ENCODE peak calls at places on chromosomes 12 and 14, in five cellular contexts. V is dorsolateral prefrontal cortex; I is endodermal cell; X is fibroblast of lung; Z is effector memory CD4-positive, alpha-beta T cell. Q is an unnamed sample.
A peak's percentile ranks its signal among the peaks of the same experiment; 100 is the strongest.

GRCh38 chr14:65377576-65377975 is 35.0 kb upstream of the FUT8 start:
- DNase-seq in X (peak; percentile 57), V (no peak), I (no peak), Z (no peak), Q (no peak)

GRCh38 chr12:86015026-86015425 is 140.9 kb downstream of the NTS start:
- DNase-seq in X (no peak), V (no peak), I (no peak), Z (no peak), Q (no peak)

GRCh38 chr12:65331456-65331855 is 53.0 kb downstream of the MSRB3 start:
- DNase-seq in X (no peak), V (no peak), I (no peak), Z (no peak), Q (no peak)

GRCh38 chr12:46664771-46665287 is 161.0 kb downstream of the SLC38A4 start:
- DNase-seq in X (peak; percentile 95), V (no peak), I (no peak), Z (no peak), Q (peak; percentile 88)

GRCh38 chr12:55927588-55928502 is at the start of gene PYM1:
- DNase-seq in I (peak; percentile 96), V (peak; percentile 72), Z (peak; percentile 62), X (peak; percentile 75), Q (no peak)

GRCh38 chr12:104844123-104844522 is 114.0 kb downstream of the SLC41A2 start:
- DNase-seq in V (no peak), Z (no peak), I (no peak), X (no peak), Q (no peak)

GRCh38 chr12:62332598-62332997 is 72.4 kb downstream of the USP15 start:
- DNase-seq in Z (no peak), X (peak; percentile 54), V (no peak), I (no peak), Q (no peak)

GRCh38 chr14:52266782-52267181 is 716 bp upstream of the PTGDR start:
- DNase-seq in I (no peak), Z (no peak), V (no peak), X (peak; percentile 5), Q (no peak)

GRCh38 chr12:115259968-115260806 is 576.2 kb upstream of the TBX3 start:
- DNase-seq in I (no peak), X (no peak), Z (no peak), V (no peak), Q (no peak)

GRCh38 chr12:31897791-31898503 is 61.3 kb upstream of the RESF1 start:
- DNase-seq in V (no peak), X (no peak), Z (peak; percentile 6), I (peak; percentile 59), Q (no peak)

GRCh38 chr12:91367234-91367849 is 184.7 kb upstream of the DCN start:
- DNase-seq in X (peak; percentile 46), Z (no peak), I (no peak), V (no peak), Q (no peak)

GRCh38 chr14:49512147-49512551 is 74.0 kb downstream of the RPS29 start:
- DNase-seq in V (no peak), Z (no peak), X (peak; percentile 37), I (no peak), Q (peak; percentile 77)

GRCh38 chr14:91270619-91271018 is 26.1 kb upstream of the GPR68 start:
- DNase-seq in V (no peak), Z (no peak), X (no peak), I (no peak), Q (no peak)

DNA sequence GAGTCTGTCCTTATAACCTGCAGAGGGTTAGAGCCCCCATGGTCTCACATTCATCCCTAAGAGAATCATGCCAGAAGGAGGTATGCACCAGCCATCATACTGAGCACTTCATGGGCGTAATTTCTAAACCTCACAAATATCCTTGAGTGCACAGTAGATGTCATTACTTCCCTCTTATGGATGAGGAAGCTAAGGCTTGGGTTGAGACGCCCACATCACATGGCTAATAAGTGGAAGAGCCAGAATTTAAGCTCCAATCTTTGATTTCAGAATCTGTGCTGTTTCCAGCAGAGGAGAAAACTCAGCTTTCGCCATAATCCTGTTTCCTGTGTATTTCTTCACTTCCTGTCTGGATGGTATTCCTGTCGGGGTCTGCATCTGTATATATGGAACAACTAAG is 5.0 kb downstream of the ISCU start:
- DNase-seq in I (no peak), Z (no peak), X (no peak), V (no peak), Q (no peak)
- H3K27ac ChIP-seq in I (no peak overlapping the region), Z (peak overlapping the region; percentile 77), X (no peak overlapping the region), V (peak overlapping the region; percentile 4), Q (no peak overlapping the region)

GRCh38 chr14:103533999-103534575 is 5.1 kb downstream of the TRMT61A start:
- DNase-seq in Z (no peak), I (no peak), X (no peak), V (peak; percentile 77), Q (no peak)

GRCh38 chr14:103533137-103533998 is 4.4 kb downstream of the TRMT61A start:
- DNase-seq in Z (no peak), V (no peak), I (no peak), X (no peak), Q (no peak)

GRCh38 chr14:103535081-103535890 is 6.3 kb downstream of the TRMT61A start:
- DNase-seq in I (no peak), Z (no peak), V (no peak), X (no peak), Q (no peak)

GRCh38 chr14:103535891-103536565 is 7.0 kb downstream of the TRMT61A start:
- DNase-seq in X (no peak), Z (no peak), V (no peak), I (no peak), Q (no peak)

GRCh38 chr14:103534576-103535061 is 5.6 kb downstream of the TRMT61A start:
- DNase-seq in V (no peak), X (no peak), I (no peak), Z (no peak), Q (no peak)
- H3K27ac ChIP-seq in V (peak overlapping the region; percentile 79), X (no peak overlapping the region), I (peak overlapping the region; percentile 57), Z (no peak overlapping the region), Q (no peak overlapping the region)

GRCh38 chr12:8909752-8910151 is 4.6 kb upstream of the PHC1 start:
- DNase-seq in Z (no peak), V (no peak), I (peak; percentile 53), X (no peak), Q (no peak)
- H3K27ac ChIP-seq in Z (no peak overlapping the region), V (no peak overlapping the region), I (no peak overlapping the region), X (no peak overlapping the region), Q (no peak overlapping the region)

DNA sequence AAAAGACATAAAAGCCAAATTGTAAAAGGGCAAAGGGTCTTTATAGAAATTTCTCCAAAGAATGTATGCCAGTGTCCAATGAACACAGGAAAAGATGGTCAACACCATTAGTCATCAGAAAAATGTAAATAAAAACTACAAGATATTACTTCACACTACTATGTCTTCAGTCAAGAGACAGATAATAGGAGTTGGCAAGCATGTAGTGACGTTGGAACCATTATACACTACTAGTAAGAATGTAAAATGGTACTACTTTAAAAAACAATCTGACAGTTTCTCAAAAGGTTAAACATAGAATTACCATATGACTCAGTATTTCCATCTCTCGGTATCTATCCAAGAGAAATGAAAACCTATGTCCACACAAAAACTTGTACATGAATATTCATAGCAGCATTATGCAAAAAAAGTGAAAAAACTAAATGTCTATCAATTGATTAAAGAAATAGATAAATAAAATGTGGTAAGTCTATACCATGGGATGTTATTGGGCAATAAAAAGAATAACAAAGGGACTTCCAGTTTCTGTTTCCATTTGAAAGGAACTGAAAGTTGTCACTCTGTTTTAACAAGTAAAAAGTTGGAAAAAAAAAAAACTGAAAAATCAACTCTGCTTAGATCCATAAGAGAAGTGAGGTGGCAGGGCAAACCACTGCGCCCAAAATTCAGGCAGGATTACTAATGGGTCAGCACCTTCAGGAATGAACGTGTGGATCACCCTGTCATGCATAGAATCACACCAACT is 69.8 kb downstream of the ALG10B start:
- DNase-seq in I (no peak), X (no peak), Z (no peak), V (no peak), Q (peak; percentile 36)
- H3K27ac ChIP-seq in I (no peak overlapping the region), X (no peak overlapping the region), Z (no peak overlapping the region), V (no peak overlapping the region), Q (no peak overlapping the region)

DNA sequence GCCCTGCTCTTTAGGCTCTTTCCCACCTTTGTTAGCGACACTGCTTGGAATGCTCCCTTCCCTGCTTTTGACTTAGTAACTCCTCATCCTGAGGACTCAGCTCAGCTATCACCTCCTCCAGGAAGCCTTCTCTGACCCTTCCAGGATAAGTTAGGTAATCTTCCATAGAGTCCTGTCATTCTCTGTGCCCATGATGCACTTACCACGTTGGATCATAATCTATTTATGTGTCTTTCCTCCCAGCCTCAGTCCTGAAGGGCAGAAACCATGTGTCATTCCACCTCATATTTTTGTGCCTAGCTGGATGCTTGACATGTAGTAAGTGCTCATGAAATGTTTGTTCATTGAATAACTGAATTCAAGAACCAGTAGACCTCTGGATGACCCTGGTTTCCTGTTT is 37.4 kb downstream of the PRKCH start:
- DNase-seq in Z (no peak), X (no peak), V (no peak), I (no peak), Q (no peak)
- H3K27ac ChIP-seq in Z (peak overlapping the region; percentile 14), X (no peak overlapping the region), V (no peak overlapping the region), I (no peak overlapping the region), Q (peak overlapping the region; percentile 52)

DNA sequence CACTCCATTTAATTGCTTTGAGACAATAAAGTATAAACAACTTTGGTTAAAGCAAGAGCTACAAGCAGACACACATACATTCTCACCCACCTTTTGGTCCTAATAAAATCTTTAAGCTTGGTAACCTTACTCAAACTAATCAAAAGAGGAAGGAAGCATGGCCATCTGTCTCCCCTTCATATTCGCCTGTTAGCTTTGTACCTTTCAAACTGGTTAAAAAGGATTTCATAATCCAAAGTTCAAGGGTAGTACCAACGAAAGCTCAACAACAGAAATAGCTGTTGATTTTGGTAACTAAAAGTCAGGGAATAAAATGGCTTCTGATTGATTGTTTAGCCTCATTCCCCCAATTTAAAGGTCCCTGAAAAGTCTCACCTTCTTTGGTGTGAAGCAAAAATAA is 456.9 kb downstream of the BCAT1 start:
- DNase-seq in I (no peak), V (no peak), Z (no peak), X (no peak), Q (no peak)
- H3K27ac ChIP-seq in I (no peak overlapping the region), V (no peak overlapping the region), Z (no peak overlapping the region), X (no peak overlapping the region), Q (no peak overlapping the region)

DNA sequence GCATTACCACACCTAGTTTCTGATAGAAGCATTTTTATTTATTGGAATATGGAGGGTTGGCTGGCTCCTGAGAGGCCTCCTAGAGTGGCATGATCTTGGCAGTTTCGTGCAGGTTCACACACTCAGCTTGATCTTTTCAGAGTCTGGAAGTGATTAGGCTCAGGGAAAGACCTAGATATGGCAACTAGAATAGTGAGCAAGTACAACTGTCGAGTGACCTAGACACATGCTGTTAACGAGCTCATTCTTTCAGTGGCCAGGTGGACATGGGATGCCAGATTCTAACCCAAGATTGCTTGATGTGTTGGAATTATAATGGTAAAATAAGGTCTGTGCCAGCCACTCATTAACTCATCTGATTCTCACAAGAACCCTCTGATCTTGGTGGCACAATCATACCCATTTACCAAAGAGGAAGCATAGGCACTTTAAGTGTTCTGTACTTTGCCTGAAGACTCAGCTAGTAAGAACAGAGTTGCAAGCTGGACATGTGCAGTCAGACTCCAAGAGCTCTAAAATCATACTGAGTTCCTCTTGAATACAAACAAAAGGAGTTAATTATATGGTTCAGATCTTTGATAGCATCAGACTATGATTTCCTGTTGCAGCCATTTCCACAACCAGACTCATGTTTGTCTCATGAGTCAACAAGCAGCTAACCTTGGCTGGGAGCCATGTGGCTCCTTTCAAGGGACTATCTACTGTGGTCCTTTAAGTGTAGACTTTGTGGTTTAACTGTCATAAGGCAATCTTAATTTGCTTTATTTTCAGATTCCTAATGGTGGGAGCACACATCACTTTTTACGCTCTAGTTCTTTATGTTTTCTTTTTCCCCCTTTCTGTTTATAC is 144.2 kb downstream of the PLEKHA5 start:
- DNase-seq in Z (peak; percentile 56), I (no peak), X (peak; percentile 93), V (no peak), Q (peak; percentile 74)
- H3K27ac ChIP-seq in Z (no peak overlapping the region), I (no peak overlapping the region), X (no peak overlapping the region), V (no peak overlapping the region), Q (peak overlapping the region; percentile 76)